ENCODE peak calls at places on chromosomes 7 and 10, in seven cellular contexts. K is dorsolateral prefrontal cortex; S is activated T-helper 1 cell treated with anti-CD3 and anti-CD28 coated beads, Interleukin-12 subunit alpha, Interleukin-12 subunit beta, Interleukin-2, Interleukin-4 antibody, amounts not matched to agents 30 ng/mL and 10 ng/mL and 1 ng/mL, durations not matched to agents 14 hours and 24 hours and 36 hours; J is HFFc6; O is choroid plexus epithelial cell; P is BJ; W is EL. R is an unnamed sample.

GRCh38 chr7:129801882-129802281 is 150.9 kb downstream of the UBE2H start:
- DNase-seq in P (no peak), S (no peak), W (no peak), K (no peak), O (no peak), J (no peak), R (no peak)

GRCh38 chr10:131775444-131775832 is 125.4 kb upstream of the PPP2R2D start:
- DNase-seq in S (no peak), K (no peak), O (no peak), P (no peak), W (no peak), J (no peak), R (no peak)

GRCh38 chr7:116525913-116526857 is 1.3 kb downstream of the CAV1 start:
- DNase-seq in W (peak), S (peak), P (no peak), K (peak), J (peak), O (peak), R (peak)

GRCh38 chr7:11570205-11570604 is 261.8 kb downstream of the THSD7A start:
- DNase-seq in O (no peak), W (no peak), K (no peak), P (no peak), J (no peak), S (no peak), R (no peak)

GRCh38 chr10:34078798-34079470 is 736.2 kb downstream of the PARD3 start:
- DNase-seq in S (no peak), P (no peak), K (no peak), O (peak), W (no peak), J (no peak), R (no peak)

GRCh38 chr7:70619659-70620058 is 512.3 kb upstream of the GALNT17 start:
- DNase-seq in W (no peak), S (no peak), O (no peak), J (no peak), P (no peak), K (no peak), R (no peak)

GRCh38 chr10:103476046-103476768 is 2.8 kb downstream of the CALHM3 start:
- DNase-seq in K (no peak), O (peak), S (no peak), W (no peak), P (no peak), J (no peak), R (no peak)

GRCh38 chr7:108452707-108453106 is 3.5 kb downstream of the NRCAM start:
- DNase-seq in K (no peak), J (no peak), S (no peak), P (no peak), O (peak), W (peak), R (no peak)

GRCh38 chr7:150903627-150904026 is 51.3 kb downstream of the AOC1 start:
- DNase-seq in S (no peak), J (peak), K (no peak), P (no peak), O (peak), W (peak), R (peak)

GRCh38 chr7:35593896-35594295 is 101.0 kb downstream of the HERPUD2 start:
- DNase-seq in P (no peak), J (no peak), S (no peak), K (no peak), W (peak), O (no peak), R (no peak)

GRCh38 chr7:1367501-1367900 is 91.8 kb downstream of the MICALL2 start:
- DNase-seq in O (no peak), W (no peak), J (no peak), P (no peak), K (no peak), S (no peak), R (no peak)

GRCh38 chr7:55520426-55521140 is 51.7 kb downstream of the VOPP1 start:
- DNase-seq in O (no peak), J (no peak), S (no peak), W (no peak), P (no peak), K (no peak), R (no peak)

R was measured in C1 segment of cervical spinal cord.